ENCODE peak calls at places on chromosomes 3 and 15, in nine cellular contexts. E, Z, X, N, F, V, J, T and P are unnamed samples.

GRCh38 chr15:84937144-84937543 is 44.5 kb upstream of the PDE8A start:
- DNase-seq in E (no peak), Z (no peak), X (no peak), N (no peak), F (no peak), V (no peak), J (no peak), T (no peak), P (no peak)

GRCh38 chr15:78932216-78932808 is 12.5 kb downstream of the CTSH start:
- DNase-seq in E (no peak), Z (no peak), X (no peak), N (no peak), F (no peak), V (no peak), J (no peak), T (no peak), P (peak)

GRCh38 chr3:95731753-95732152 is 1082.6 kb upstream of the EPHA6 start:
- DNase-seq in E (no peak), Z (no peak), X (no peak), N (no peak), F (no peak), V (no peak), J (no peak), T (no peak), P (no peak)

GRCh38 chr3:60363817-60364216 is 887.4 kb downstream of the FHIT start:
- DNase-seq in E (no peak), Z (no peak), X (no peak), N (no peak), F (peak), V (no peak), J (no peak), T (no peak), P (no peak)

GRCh38 chr3:98343647-98344507 is 9.8 kb upstream of the OR5K4 start:
- DNase-seq in E (peak), Z (no peak), X (peak), N (peak), F (no peak), V (no peak), J (no peak), T (no peak), P (peak)

GRCh38 chr3:126456766-126457388 is 18.8 kb downstream of the ZXDC start:
- DNase-seq in E (no peak), Z (no peak), X (no peak), N (no peak), F (no peak), V (peak), J (peak), T (no peak), P (peak)

GRCh38 chr3:72555714-72556113 is 292.5 kb downstream of the SHQ1 start:
- DNase-seq in E (no peak), Z (no peak), X (no peak), N (no peak), F (no peak), V (no peak), J (no peak), T (no peak), P (no peak)

GRCh38 chr3:68919000-68919399 is 13.3 kb downstream of the TAFA4 start:
- DNase-seq in E (no peak), Z (no peak), X (no peak), N (peak), F (no peak), V (no peak), J (no peak), T (no peak), P (peak)

GRCh38 chr3:51718547-51719412 is 11.9 kb downstream of the GRM2 start:
- DNase-seq in E (peak), Z (peak), X (peak), N (peak), F (no peak), V (no peak), J (peak), T (peak), P (peak)

GRCh38 chr15:68764090-68764489 is 56.6 kb downstream of the ANP32A start:
- DNase-seq in E (no peak), Z (no peak), X (no peak), N (no peak), F (no peak), V (no peak), J (no peak), T (no peak), P (no peak)

GRCh38 chr3:169687603-169688002 is 24.1 kb upstream of the MECOM start:
- DNase-seq in E (no peak), Z (no peak), X (no peak), N (no peak), F (no peak), V (no peak), J (no peak), T (no peak), P (no peak)

GRCh38 chr3:122893282-122893681 is 98.4 kb downstream of the SLC49A4 start:
- DNase-seq in E (no peak), Z (no peak), X (peak), N (no peak), F (no peak), V (no peak), J (no peak), T (no peak), P (no peak)

GRCh38 chr3:136545664-136546266 is 206.4 kb downstream of the STAG1 start:
- DNase-seq in E (no peak), Z (no peak), X (no peak), N (no peak), F (no peak), V (no peak), J (no peak), T (no peak), P (no peak)

GRCh38 chr3:159928692-159929091 is 59.9 kb upstream of the IL12A start:
- DNase-seq in E (no peak), Z (no peak), X (peak), N (no peak), F (peak), V (no peak), J (no peak), T (no peak), P (no peak)

GRCh38 chr3:196336319-196337145 is 1.7 kb downstream of the TM4SF19 start:
- DNase-seq in E (no peak), Z (no peak), X (peak), N (no peak), F (no peak), V (no peak), J (no peak), T (no peak), P (peak)

GRCh38 chr3:97970131-97970530 is 2.1 kb downstream of the RIOX2 start:
- DNase-seq in E (no peak), Z (no peak), X (no peak), N (no peak), F (no peak), V (no peak), J (no peak), T (no peak), P (no peak)

GRCh38 chr15:79635897-79636596 is 203.9 kb downstream of the MINAR1 start:
- DNase-seq in E (no peak), Z (no peak), X (no peak), N (peak), F (no peak), V (no peak), J (no peak), T (no peak), P (peak)

GRCh38 chr3:195587824-195588223 is 4.1 kb upstream of the APOD start:
- DNase-seq in E (no peak), Z (no peak), X (no peak), N (no peak), F (no peak), V (no peak), J (no peak), T (no peak), P (no peak)

GRCh38 chr15:75167588-75168076 is 34.0 kb upstream of the C15orf39 start:
- DNase-seq in E (no peak), Z (peak), X (no peak), N (no peak), F (no peak), V (no peak), J (no peak), T (no peak), P (no peak)

GRCh38 chr3:161939919-161940693 is 443.5 kb downstream of the OTOL1 start:
- DNase-seq in E (no peak), Z (no peak), X (no peak), N (peak), F (no peak), V (no peak), J (no peak), T (no peak), P (no peak)

GRCh38 chr3:30630238-30631030 is 24.0 kb downstream of the TGFBR2 start:
- DNase-seq in E (no peak), Z (no peak), X (no peak), N (no peak), F (no peak), V (no peak), J (no peak), T (no peak), P (no peak)

GRCh38 chr15:26848498-26848897 is 18.4 kb upstream of the GABRA5 start:
- DNase-seq in E (no peak), Z (no peak), X (no peak), N (no peak), F (no peak), V (no peak), J (no peak), T (no peak), P (no peak)

GRCh38 chr3:195897853-195898415 is 10.4 kb downstream of the TNK2 start:
- DNase-seq in E (no peak), Z (no peak), X (peak), N (peak), F (no peak), V (no peak), J (no peak), T (no peak), P (peak)

GRCh38 chr3:190150681-190151080 is 30.0 kb upstream of the P3H2 start:
- DNase-seq in E (no peak), Z (no peak), X (no peak), N (no peak), F (no peak), V (no peak), J (no peak), T (no peak), P (peak)

DNA sequence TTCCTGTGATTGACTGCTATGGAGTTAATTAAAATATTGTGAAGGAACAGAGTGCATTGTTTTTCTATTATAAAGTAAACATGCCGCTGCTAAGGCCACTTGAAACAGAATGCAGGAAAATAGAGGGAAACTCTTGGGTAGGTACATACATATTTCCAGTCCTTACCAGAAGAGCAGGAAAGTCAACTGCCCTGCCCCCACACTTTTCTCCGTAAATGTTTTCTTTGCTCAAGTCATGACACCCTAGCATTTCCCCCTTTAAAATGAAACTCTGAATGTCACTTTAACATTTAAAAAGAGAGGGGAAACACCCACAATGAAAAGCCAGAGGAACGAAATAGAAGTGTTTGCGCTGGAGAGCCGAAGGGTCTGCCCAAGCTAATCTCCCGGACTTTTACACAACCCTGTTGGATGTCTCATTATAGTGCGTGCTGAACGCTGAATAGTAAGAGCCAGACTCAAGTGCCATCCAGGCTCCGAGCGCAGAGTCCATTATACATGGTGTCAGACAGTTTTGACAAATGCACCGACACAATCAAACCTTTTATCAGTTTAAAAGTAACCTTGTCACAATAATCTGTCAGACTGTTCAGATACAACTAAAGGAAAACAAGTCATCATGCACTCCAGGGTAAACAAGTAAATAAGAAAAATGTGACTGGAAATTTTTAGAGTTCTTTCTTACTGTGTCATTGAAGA is 159.6 kb downstream of the RBMS3 start:
- DNase-seq in E (no peak), Z (no peak), X (peak), N (peak), F (no peak), V (no peak), J (peak), T (no peak), P (no peak)
- H3K4me3 ChIP-seq in E (peak), Z (no peak), X (no peak), N (peak), F (no peak), V (no peak), J (peak), T (no peak), P (no peak)

DNA sequence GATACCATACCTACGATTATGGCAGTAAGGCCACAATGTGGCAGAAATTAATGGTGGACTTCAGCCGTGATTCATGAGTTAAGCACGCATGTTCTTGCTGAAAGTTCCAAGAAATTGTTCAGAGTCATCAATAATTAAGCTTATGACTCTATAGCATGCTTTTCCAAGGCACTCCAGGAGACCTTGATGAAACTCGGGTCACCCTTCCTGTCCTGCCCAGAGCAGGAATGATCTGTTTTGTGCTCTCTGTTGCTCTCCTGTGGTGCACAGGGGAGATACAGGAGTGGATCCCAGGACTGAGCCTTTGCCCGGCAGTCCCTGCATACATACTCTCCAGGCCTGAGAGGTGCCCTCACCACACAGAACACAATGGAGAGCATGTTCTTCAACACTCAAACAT is 141.6 kb upstream of the SLC2A2 start:
- DNase-seq in E (no peak), Z (peak), X (peak), N (peak), F (no peak), V (no peak), J (no peak), T (peak), P (peak)
- TF ChIP-seq CTCF in E (no peak), Z (peak), X (peak), N (peak), F (peak), V (no peak), J (no peak), T (peak), P (peak)

DNA sequence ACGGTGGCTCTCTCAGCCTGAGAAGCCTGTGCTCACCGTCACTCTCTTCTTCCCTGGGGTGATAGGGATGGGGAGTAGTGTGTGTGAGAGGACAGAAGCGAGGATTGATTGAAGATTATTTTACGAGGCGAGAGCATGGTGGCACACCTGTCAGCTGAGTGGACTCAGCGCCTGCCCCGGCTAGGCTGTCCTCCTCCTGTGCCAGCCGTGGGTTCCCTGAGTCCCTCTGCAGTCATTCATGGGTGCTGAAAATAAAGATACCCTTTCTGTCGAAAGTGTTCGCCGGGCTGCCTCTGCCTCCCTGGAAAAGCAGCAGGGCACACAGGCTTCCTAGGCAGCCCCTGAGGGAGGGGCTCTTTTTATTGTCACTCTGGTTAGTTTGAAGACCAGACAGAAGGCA is 124.1 kb downstream of the PGPEP1L start:
- DNase-seq in E (no peak), Z (no peak), X (no peak), N (no peak), F (no peak), V (no peak), J (no peak), T (no peak), P (no peak)
- H3K27ac ChIP-seq in E (no peak), Z (no peak), X (no peak), N (no peak), F (no peak), V (no peak), J (no peak), T (no peak), P (peak)

GRCh38 chr3:147407107-147407494 is 758 bp upstream of the ZIC4 start:
- DNase-seq in E (no peak), Z (no peak), X (no peak), N (peak), F (no peak), V (no peak), J (no peak), T (no peak), P (peak)
- H3K4me3 ChIP-seq in E (no peak), Z (no peak), X (no peak), N (peak), F (no peak), V (no peak), J (no peak), T (no peak), P (no peak)

GRCh38 chr3:35966629-35967464 is 327.5 kb downstream of the ARPP21 start:
- DNase-seq in E (no peak), Z (no peak), X (no peak), N (no peak), F (no peak), V (no peak), J (no peak), T (no peak), P (no peak)

GRCh38 chr3:35968223-35968622 is 328.9 kb downstream of the ARPP21 start:
- DNase-seq in E (no peak), Z (no peak), X (no peak), N (no peak), F (no peak), V (no peak), J (no peak), T (no peak), P (no peak)

GRCh38 chr3:35970793-35971192 is 331.5 kb downstream of the ARPP21 start:
- DNase-seq in E (no peak), Z (no peak), X (no peak), N (no peak), F (no peak), V (no peak), J (no peak), T (no peak), P (no peak)

GRCh38 chr3:35965908-35966307 is 326.6 kb downstream of the ARPP21 start:
- DNase-seq in E (no peak), Z (no peak), X (no peak), N (peak), F (peak), V (no peak), J (no peak), T (no peak), P (no peak)
- TF ChIP-seq CTCF in E (peak), Z (peak), X (peak), N (peak), F (peak), V (peak), J (peak), T (peak), P (peak)